ENCODE peak calls at places on chromosomes 6 and 20, in nine cellular contexts. L, H, E, P, C, Q, U, I and Z are unnamed samples.

GRCh38 chr20:56843817-56844216 is 214.7 kb downstream of the TFAP2C start:
- DNase-seq in I (no peak), Q (no peak), C (no peak), H (peak; percentile 31), U (no peak), L (no peak), P (peak; percentile 8), E (no peak), Z (no peak)

GRCh38 chr6:19180348-19181073 is 656.7 kb upstream of the ID4 start:
- DNase-seq in I (no peak), E (no peak), U (peak; percentile 57), H (peak; percentile 9), P (peak; percentile 38), L (no peak), Q (no peak), C (no peak), Z (no peak)

GRCh38 chr6:164247106-164247505 is 832.6 kb downstream of the QKI start:
- DNase-seq in H (peak; percentile 75), Q (no peak), E (peak; percentile 54), L (no peak), C (no peak), U (no peak), I (no peak), P (no peak), Z (no peak)

GRCh38 chr6:63269470-63269869 is 50.3 kb downstream of the LGSN start:
- DNase-seq in H (no peak), Q (no peak), L (no peak), I (no peak), E (no peak), C (no peak), P (no peak), U (no peak), Z (no peak)

GRCh38 chr20:3174442-3175263 is 1.3 kb upstream of the LZTS3 start:
- DNase-seq in U (no peak), H (peak; percentile 42), P (peak; percentile 42), C (peak; percentile 27), Q (peak; percentile 7), E (no peak), L (peak; percentile 30), I (no peak), Z (no peak)

GRCh38 chr6:111011360-111012142 is 29.7 kb downstream of the RPF2 start:
- DNase-seq in Q (no peak), P (peak; percentile 55), U (no peak), L (no peak), E (peak; percentile 55), I (peak; percentile 77), H (peak; percentile 66), C (peak; percentile 61), Z (peak; percentile 80)

GRCh38 chr6:111810321-111811235 is 62.7 kb downstream of the FYN start:
- DNase-seq in C (no peak), L (no peak), P (no peak), H (no peak), Q (no peak), E (no peak), I (no peak), U (no peak), Z (no peak)

GRCh38 chr6:134722996-134723871 is 226.7 kb downstream of the ALDH8A1 start:
- DNase-seq in U (no peak), Q (no peak), E (no peak), P (peak; percentile 80), L (no peak), H (peak; percentile 72), I (no peak), C (peak; percentile 23), Z (no peak)

GRCh38 chr6:42131531-42131930 is 10.9 kb downstream of the C6orf132 start:
- DNase-seq in U (no peak), Q (no peak), L (no peak), P (peak; percentile 67), E (no peak), H (peak; percentile 89), C (peak; percentile 71), I (no peak), Z (no peak)

GRCh38 chr20:13058666-13059389 is 50.1 kb downstream of the SPTLC3 start:
- DNase-seq in P (no peak), Q (no peak), U (no peak), H (no peak), E (no peak), C (no peak), L (no peak), I (no peak), Z (no peak)

GRCh38 chr6:155782320-155782730 is 326.7 kb upstream of the NOX3 start:
- DNase-seq in P (peak; percentile 71), L (peak; percentile 4), I (no peak), H (peak; percentile 99), Q (no peak), U (no peak), E (no peak), C (peak; percentile 91), Z (no peak)

GRCh38 chr6:26105842-26106241 is 18.6 kb downstream of the HFE start:
- DNase-seq in U (no peak), E (no peak), C (peak; percentile 33), H (peak; percentile 84), P (no peak), Q (no peak), I (no peak), L (no peak), Z (no peak)

GRCh38 chr6:70507166-70507565 is 59.6 kb upstream of the SDHAF4 start:
- DNase-seq in U (no peak), Q (no peak), I (no peak), L (no peak), C (no peak), E (no peak), P (no peak), H (no peak), Z (no peak)

GRCh38 chr6:163668061-163668426 is 253.5 kb downstream of the QKI start:
- DNase-seq in P (no peak), C (no peak), E (no peak), U (no peak), Q (no peak), I (no peak), H (no peak), L (no peak), Z (no peak)

GRCh38 chr20:23047738-23048214 is 1.7 kb downstream of the THBD start:
- DNase-seq in P (no peak), I (peak; percentile 49), C (no peak), Q (no peak), E (no peak), U (peak; percentile 80), H (no peak), L (no peak), Z (no peak)

GRCh38 chr20:53677447-53678314 is 84.0 kb upstream of the ZNF217 start:
- DNase-seq in C (no peak), I (peak; percentile 75), L (no peak), E (no peak), Q (no peak), U (no peak), P (peak; percentile 79), H (peak; percentile 53), Z (peak; percentile 94)

GRCh38 chr6:36858407-36858981 is 16.1 kb downstream of the PPIL1 start:
- DNase-seq in L (no peak), I (no peak), Q (no peak), P (peak; percentile 86), C (peak; percentile 81), H (peak; percentile 99), E (no peak), U (no peak), Z (no peak)